ENCODE peak calls at places on chromosomes 3 and 15, in nine cellular contexts. B, U, C, T, G, V, N, K and A are unnamed samples.

GRCh38 chr3:21920431-21920830 is 169.4 kb upstream of the ZNF385D start:
- DNase-seq in B (no peak), U (no peak), C (no peak), T (peak), G (no peak), V (no peak), N (no peak), K (peak), A (no peak)

GRCh38 chr3:188595890-188596376 is 442.0 kb downstream of the LPP start:
- DNase-seq in B (no peak), U (no peak), C (no peak), T (peak), G (no peak), V (no peak), N (no peak), K (peak), A (no peak)

GRCh38 chr15:65369651-65370050 is 8.2 kb downstream of the IGDCC3 start:
- DNase-seq in B (no peak), U (no peak), C (no peak), T (no peak), G (peak), V (no peak), N (no peak), K (no peak), A (peak)

GRCh38 chr3:155101398-155101797 is 21.3 kb downstream of the MME start:
- DNase-seq in B (no peak), U (no peak), C (no peak), T (no peak), G (no peak), V (no peak), N (no peak), K (no peak), A (peak)

GRCh38 chr15:37204698-37205097 is 104.3 kb upstream of the MEIS2 start:
- DNase-seq in B (no peak), U (no peak), C (peak), T (no peak), G (no peak), V (no peak), N (no peak), K (no peak), A (no peak)

GRCh38 chr3:177150218-177150916 is 46.9 kb downstream of the TBL1XR1 start:
- DNase-seq in B (peak), U (no peak), C (no peak), T (peak), G (no peak), V (no peak), N (no peak), K (no peak), A (no peak)

GRCh38 chr15:25787855-25788521 is 75.1 kb downstream of the ATP10A start:
- DNase-seq in B (peak), U (peak), C (no peak), T (peak), G (no peak), V (peak), N (no peak), K (no peak), A (no peak)

GRCh38 chr3:115110830-115111229 is 36.3 kb downstream of the ZBTB20 start:
- DNase-seq in B (no peak), U (no peak), C (no peak), T (no peak), G (no peak), V (no peak), N (no peak), K (no peak), A (no peak)

GRCh38 chr3:42581709-42582473 is at the start of gene SEC22C:
- DNase-seq in B (peak), U (peak), C (peak), T (peak), G (peak), V (peak), N (peak), K (peak), A (peak)

GRCh38 chr3:125331243-125331642 is 43.9 kb downstream of the ZNF148 start:
- DNase-seq in B (no peak), U (no peak), C (no peak), T (peak), G (no peak), V (no peak), N (no peak), K (no peak), A (no peak)

GRCh38 chr3:133838296-133838789 is 32.7 kb downstream of the SRPRB start:
- DNase-seq in B (no peak), U (no peak), C (no peak), T (no peak), G (peak), V (no peak), N (no peak), K (no peak), A (no peak)

GRCh38 chr3:112774293-112774926 is 72.3 kb downstream of the CD200R1L start:
- DNase-seq in B (no peak), U (no peak), C (no peak), T (peak), G (no peak), V (no peak), N (no peak), K (peak), A (no peak)

GRCh38 chr3:116579843-116580242 is 129.7 kb upstream of the TUSC7 start:
- DNase-seq in B (peak), U (no peak), C (peak), T (peak), G (peak), V (no peak), N (no peak), K (no peak), A (no peak)

GRCh38 chr3:142366434-142366833 is 81.4 kb downstream of the XRN1 start:
- DNase-seq in B (peak), U (no peak), C (peak), T (no peak), G (no peak), V (no peak), N (no peak), K (no peak), A (no peak)

GRCh38 chr3:14410501-14411165 is 8.2 kb downstream of the SLC6A6 start:
- DNase-seq in B (peak), U (no peak), C (no peak), T (peak), G (no peak), V (peak), N (no peak), K (peak), A (no peak)

GRCh38 chr3:35932995-35933394 is 293.7 kb downstream of the ARPP21 start:
- DNase-seq in B (peak), U (no peak), C (no peak), T (peak), G (no peak), V (no peak), N (no peak), K (peak), A (no peak)

GRCh38 chr3:166889241-166889640 is 490.9 kb downstream of the ZBBX start:
- DNase-seq in B (no peak), U (no peak), C (no peak), T (no peak), G (no peak), V (no peak), N (no peak), K (no peak), A (no peak)

GRCh38 chr15:83746231-83746630 is 92.3 kb downstream of the ADAMTSL3 start:
- DNase-seq in B (no peak), U (no peak), C (no peak), T (peak), G (no peak), V (no peak), N (no peak), K (no peak), A (no peak)

GRCh38 chr3:140830391-140830790 is 111.2 kb upstream of the SLC25A36 start:
- DNase-seq in B (no peak), U (no peak), C (no peak), T (no peak), G (no peak), V (no peak), N (no peak), K (no peak), A (no peak)

GRCh38 chr3:53842436-53843194 is 3.6 kb downstream of the CHDH start:
- DNase-seq in B (peak), U (peak), C (peak), T (peak), G (peak), V (no peak), N (peak), K (no peak), A (no peak)

GRCh38 chr3:11641683-11642407 is 1.9 kb downstream of the VGLL4 start:
- DNase-seq in B (no peak), U (peak), C (peak), T (peak), G (no peak), V (no peak), N (no peak), K (peak), A (no peak)

GRCh38 chr3:185651971-185652370 is 65.9 kb downstream of the SENP2 start:
- DNase-seq in B (no peak), U (no peak), C (no peak), T (no peak), G (no peak), V (no peak), N (no peak), K (no peak), A (no peak)

GRCh38 chr15:67188551-67189218 is 65.8 kb downstream of the AAGAB start:
- DNase-seq in B (no peak), U (no peak), C (no peak), T (no peak), G (no peak), V (no peak), N (no peak), K (peak), A (no peak)